ENCODE peak calls at places on chromosomes 1 and 21, in six cellular contexts. V is uterus, S is kidney epithelial cell, I is GM12865, R is left ventricle myocardium inferior, X is WTC11. F is an unnamed sample.

GRCh38 chr1:81878538-81878937 is 77.8 kb downstream of the ADGRL2 start:
- DNase-seq in I (no peak), R (no peak), X (no peak), S (no peak), V (no peak), F (no peak)

GRCh38 chr21:29371464-29371863 is 72.7 kb downstream of the BACH1 start:
- DNase-seq in S (no peak), I (no peak), V (no peak), X (no peak), R (no peak), F (peak)

GRCh38 chr1:37701051-37701450 is 8.7 kb downstream of the CDCA8 start:
- DNase-seq in X (no peak), R (no peak), V (no peak), I (no peak), S (no peak), F (no peak)

GRCh38 chr21:25639167-25639921 is at the start of gene JAM2:
- DNase-seq in I (peak), R (peak), V (peak), S (no peak), X (peak), F (peak)

GRCh38 chr1:63557365-63557987 is 34.2 kb downstream of the EFCAB7 start:
- DNase-seq in X (peak), S (no peak), R (no peak), I (peak), V (no peak), F (peak)

GRCh38 chr1:41882068-41882477 is 36.6 kb downstream of the HIVEP3 start:
- DNase-seq in S (no peak), I (no peak), X (no peak), R (no peak), V (no peak), F (no peak)

GRCh38 chr1:234495231-234495990 is 16.4 kb upstream of the TARBP1 start:
- DNase-seq in R (no peak), V (no peak), S (peak), X (no peak), I (peak), F (peak)

GRCh38 chr1:26582836-26583460 is 53.4 kb downstream of the RPS6KA1 start:
- DNase-seq in S (peak), I (peak), X (no peak), V (no peak), R (no peak), F (peak)

GRCh38 chr1:198638894-198639319 is at the start of gene PTPRC:
- DNase-seq in S (no peak), R (no peak), V (no peak), X (no peak), I (peak), F (no peak)

GRCh38 chr1:225412301-225412700 is 15.5 kb downstream of the LBR start:
- DNase-seq in I (no peak), V (no peak), S (no peak), R (no peak), X (no peak), F (no peak)

GRCh38 chr1:39107891-39108290 is 81.7 kb downstream of the NDUFS5 start:
- DNase-seq in S (no peak), R (no peak), V (no peak), I (no peak), X (no peak), F (no peak)

GRCh38 chr1:235077571-235078479 is 50.8 kb downstream of the TOMM20 start:
- DNase-seq in S (no peak), X (no peak), V (no peak), I (peak), R (no peak), F (peak)

GRCh38 chr21:34599534-34600101 is 15.3 kb downstream of the RCAN1 start:
- DNase-seq in S (no peak), V (no peak), X (no peak), I (no peak), R (no peak), F (no peak)

GRCh38 chr1:41486053-41486891 is 1.8 kb upstream of the EDN2 start:
- DNase-seq in X (no peak), S (peak), I (peak), V (peak), R (no peak), F (no peak)

GRCh38 chr1:121417289-121417955 is 232.6 kb downstream of the SRGAP2C start:
- DNase-seq in I (no peak), S (no peak), R (no peak), V (no peak), X (no peak), F (no peak)

GRCh38 chr21:28791595-28792282 is 200.9 kb downstream of the LTN1 start:
- DNase-seq in X (no peak), I (no peak), V (no peak), S (no peak), R (no peak), F (peak)

GRCh38 chr21:17279663-17280062 is 233.2 kb upstream of the CXADR start:
- DNase-seq in S (no peak), I (no peak), V (no peak), R (no peak), X (no peak), F (no peak)

GRCh38 chr1:108130812-108131211 is 69.3 kb downstream of the SLC25A24 start:
- DNase-seq in V (no peak), R (no peak), S (no peak), X (no peak), I (no peak), F (no peak)

GRCh38 chr1:56073614-56074356 is 505.6 kb downstream of the PLPP3 start:
- DNase-seq in X (no peak), S (no peak), I (no peak), V (peak), R (peak), F (no peak)

GRCh38 chr1:208047975-208048374 is 137.1 kb upstream of the CD34 start:
- DNase-seq in I (no peak), R (peak), X (no peak), S (no peak), V (peak), F (no peak)

GRCh38 chr21:25412090-25412489 is 195.2 kb downstream of the MRPL39 start:
- DNase-seq in I (no peak), V (no peak), X (no peak), R (no peak), S (no peak), F (no peak)

GRCh38 chr1:168112673-168113305 is 23.9 kb downstream of the GPR161 start:
- DNase-seq in V (no peak), R (no peak), S (peak), X (no peak), I (peak), F (peak)

GRCh38 chr1:38370716-38371504 is 324.3 kb upstream of the POU3F1 start:
- DNase-seq in I (no peak), X (no peak), V (no peak), S (no peak), R (no peak), F (no peak)

GRCh38 chr1:11738096-11738495 is 2.2 kb downstream of the AGTRAP start:
- DNase-seq in I (no peak), X (no peak), R (no peak), S (no peak), V (no peak), F (no peak)

GRCh38 chr1:19123837-19124236 is 86.2 kb downstream of the UBR4 start:
- DNase-seq in X (no peak), R (no peak), I (no peak), V (no peak), S (no peak), F (peak)

GRCh38 chr21:43720539-43721224 is 1.8 kb downstream of the PDXK start:
- DNase-seq in V (no peak), I (no peak), S (no peak), X (no peak), R (no peak), F (no peak)

GRCh38 chr21:43717166-43717853 is 1.6 kb upstream of the PDXK start:
- DNase-seq in I (peak), V (no peak), X (no peak), R (no peak), S (no peak), F (no peak)

GRCh38 chr21:43719748-43720538 is 1.0 kb downstream of the PDXK start:
- DNase-seq in V (peak), X (no peak), I (peak), S (no peak), R (no peak), F (no peak)

GRCh38 chr21:43717967-43718871 is 710 bp upstream of the PDXK start:
- DNase-seq in I (no peak), S (no peak), R (no peak), X (peak), V (peak), F (peak)

DNA sequence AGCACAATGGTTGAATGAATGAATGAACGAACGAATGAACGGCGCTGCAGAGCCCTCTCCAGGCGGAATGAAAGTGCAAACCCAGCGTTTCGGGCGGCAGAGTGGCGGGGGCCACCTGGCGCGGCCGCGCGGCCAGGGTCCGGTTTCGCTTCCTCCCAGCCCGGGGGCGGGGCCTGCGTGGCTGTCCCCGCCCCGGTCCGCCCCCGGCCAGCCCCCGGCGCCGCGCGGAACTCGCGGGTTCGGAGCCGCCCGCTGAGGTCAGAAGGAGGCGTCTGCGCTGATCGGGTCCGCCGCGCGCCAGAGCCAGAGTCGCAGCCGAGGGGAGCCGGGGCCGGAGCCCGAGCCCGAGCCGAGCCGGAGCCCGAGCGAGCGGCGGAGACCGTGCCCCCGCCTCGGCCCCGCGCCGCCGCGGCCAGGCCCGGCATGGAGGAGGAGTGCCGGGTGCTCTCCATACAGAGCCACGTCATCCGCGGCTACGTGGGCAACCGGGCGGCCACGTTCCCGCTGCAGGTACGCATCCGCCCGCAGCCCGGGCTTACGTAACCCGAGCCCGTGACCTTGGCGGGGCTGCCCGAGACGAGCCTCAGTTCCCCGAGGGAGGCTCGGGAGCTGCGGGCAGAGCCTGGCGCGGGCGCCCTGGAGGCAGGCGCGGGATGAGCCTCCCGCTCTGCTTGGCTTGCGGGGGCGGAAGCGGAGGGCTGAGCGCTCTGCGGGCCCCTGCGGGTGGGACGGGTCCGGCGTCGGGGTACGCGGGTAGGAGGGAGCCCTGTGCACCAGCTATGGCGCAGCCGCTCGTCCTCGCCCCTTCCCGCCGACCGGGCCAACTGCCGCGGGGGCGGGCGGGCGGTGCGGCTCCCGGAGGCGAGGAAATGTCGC is at the start of gene PDXK:
- DNase-seq in X (peak), S (no peak), R (peak), I (peak), V (peak), F (peak)
- TF ChIP-seq CTCF in X (no peak), S (peak), R (no peak), I (peak), V (no peak), F (no peak)

DNA sequence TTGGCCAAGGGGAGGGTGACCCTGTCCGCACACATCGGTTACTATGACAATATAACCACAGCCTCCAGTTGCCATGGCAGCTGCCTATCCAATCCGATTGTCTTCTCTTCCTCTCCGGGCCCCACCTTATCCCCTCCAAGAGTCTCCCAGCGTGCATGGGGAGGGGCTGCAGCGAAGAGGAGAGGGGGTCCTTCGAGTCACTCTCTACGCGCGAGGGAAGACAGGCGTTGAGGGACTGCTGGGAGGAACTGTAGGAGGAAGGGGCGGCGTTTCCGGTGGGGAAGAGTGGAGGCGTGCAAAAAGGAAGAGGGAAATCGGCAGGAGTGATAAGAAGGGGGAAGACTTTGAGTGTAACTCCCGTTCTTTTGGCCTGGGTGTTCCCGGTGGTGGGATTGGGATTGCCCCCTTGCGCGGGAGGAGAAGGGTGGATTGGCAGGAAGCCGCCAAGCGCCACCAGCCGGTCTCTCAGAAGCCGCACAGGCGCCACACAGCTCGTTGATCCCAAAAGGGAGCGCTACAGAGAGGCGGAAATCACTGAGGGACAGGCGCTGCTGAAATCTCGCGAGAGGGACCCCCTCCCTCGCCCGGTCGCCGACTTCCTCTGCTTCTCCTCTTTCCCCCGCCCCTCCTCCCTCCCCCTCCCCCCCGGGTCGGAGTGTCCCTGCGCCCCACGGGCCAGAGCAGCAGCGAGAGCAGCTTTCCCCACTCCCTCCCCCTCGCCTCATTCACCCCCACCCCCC is 381 bp upstream of the SMG7 start:
- DNase-seq in X (peak), S (peak), R (peak), I (peak), V (peak), F (peak)
- TF ChIP-seq CTCF in X (no peak), S (peak), R (peak), I (no peak), V (peak), F (no peak)

GRCh38 chr1:36576677-36577076 is 94.0 kb upstream of the CSF3R start:
- DNase-seq in S (no peak), I (no peak), X (no peak), R (no peak), V (no peak), F (no peak)
- TF ChIP-seq CTCF in S (no peak), I (no peak), X (no peak), R (no peak), V (no peak), F (no peak)

GRCh38 chr1:230797376-230798186 is 50.4 kb downstream of the CAPN9 start:
- DNase-seq in S (peak), X (peak), I (peak), R (peak), V (peak), F (peak)
- TF ChIP-seq CTCF in S (peak), X (no peak), I (peak), R (peak), V (peak), F (no peak)

GRCh38 chr1:13830170-13830569 is 130.2 kb downstream of the PRDM2 start:
- DNase-seq in S (no peak), R (no peak), X (no peak), V (no peak), I (no peak), F (no peak)

GRCh38 chr1:13828454-13829151 is 128.6 kb downstream of the PRDM2 start:
- DNase-seq in R (no peak), V (no peak), S (no peak), X (peak), I (peak), F (peak)

GRCh38 chr1:13830616-13831280 is 130.8 kb downstream of the PRDM2 start:
- DNase-seq in V (no peak), I (no peak), S (no peak), R (peak), X (no peak), F (no peak)

GRCh38 chr1:13826591-13826990 is 126.6 kb downstream of the PRDM2 start:
- DNase-seq in R (no peak), S (no peak), V (no peak), I (no peak), X (no peak), F (no peak)

DNA sequence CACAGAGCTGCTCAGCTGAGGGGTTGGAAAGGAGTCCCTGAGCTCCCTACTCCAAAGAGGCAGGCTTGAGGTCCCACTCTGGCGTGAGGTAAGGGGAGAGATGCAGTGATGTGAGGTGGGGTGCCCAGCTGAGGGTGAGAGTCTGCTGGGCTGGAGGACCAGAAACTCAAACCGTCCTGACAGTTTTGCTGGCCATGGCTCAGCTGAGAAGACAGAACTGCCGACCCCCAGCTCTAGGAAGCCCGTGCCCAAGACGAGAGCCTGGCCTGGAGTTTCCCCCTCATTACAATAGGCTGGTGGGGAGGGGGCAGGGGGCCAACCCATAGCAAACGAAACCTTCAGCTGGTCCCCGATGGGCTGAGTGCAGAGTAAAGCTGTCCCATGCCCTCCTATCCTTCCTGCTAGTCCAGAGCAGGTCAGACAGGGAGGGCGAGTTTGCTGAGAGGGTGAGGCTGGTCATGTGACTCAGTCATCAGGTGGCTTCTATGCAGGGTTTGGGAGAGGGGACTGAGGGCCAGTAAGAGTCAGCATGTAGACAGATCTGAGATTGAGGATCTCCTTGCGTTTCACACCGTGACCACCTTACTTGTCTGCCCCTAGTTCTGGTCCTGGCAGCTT is 129.3 kb downstream of the PRDM2 start:
- DNase-seq in S (no peak), I (no peak), V (no peak), R (no peak), X (no peak), F (no peak)
- TF ChIP-seq CTCF in S (no peak), I (no peak), V (no peak), R (no peak), X (peak), F (no peak)

GRCh38 chr1:46186076-46186475 is 9.8 kb upstream of the P3R3URF start:
- DNase-seq in V (no peak), I (no peak), X (no peak), R (no peak), S (no peak), F (no peak)
- TF ChIP-seq CTCF in V (no peak), I (no peak), X (no peak), R (no peak), S (no peak), F (no peak)

DNA sequence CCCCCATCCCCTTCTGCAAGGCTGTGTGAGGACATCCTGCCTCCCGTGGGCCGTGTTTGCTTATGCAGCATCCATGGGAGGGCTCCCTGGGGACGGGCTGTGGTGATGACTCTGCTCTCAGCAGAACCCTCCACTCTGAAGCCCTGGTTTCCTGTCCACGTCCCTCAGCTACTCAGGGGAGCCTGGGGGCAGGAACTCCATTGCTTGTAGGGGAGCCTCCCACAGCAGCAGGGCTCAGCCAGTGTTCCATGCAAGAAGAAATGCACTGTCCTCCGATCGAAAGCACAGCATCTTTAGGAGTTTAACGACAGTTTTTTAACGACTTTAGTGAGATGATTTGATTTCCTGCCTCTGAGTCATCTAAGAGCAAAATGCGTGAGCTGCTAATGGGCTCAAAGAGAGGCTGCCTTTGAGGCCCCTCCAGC is 8.3 kb upstream of the KCNAB2 start:
- DNase-seq in X (no peak), S (no peak), R (no peak), I (peak), V (no peak), F (peak)
- TF ChIP-seq CTCF in X (no peak), S (no peak), R (no peak), I (no peak), V (no peak), F (no peak)